ENCODE peak calls at places on chromosome X, in seven cellular contexts. One of them, this sample, is unnamed.

GRCh38 chrX:1481636-1482529 is 29.2 kb upstream of the ASMTL start:
- DNase-seq in AG04450: peak
- DNase-seq in GM06990: peak
- DNase-seq in skeletal muscle cell: peak
- DNase-seq in posterior cingulate gyrus: no peak
- DNase-seq in left colon: peak
- DNase-seq in endothelial cell: peak
- DNase-seq in this sample: peak

GRCh38 chrX:131288738-131289511 is at the start of gene IGSF1:
- DNase-seq in left colon: peak
- DNase-seq in posterior cingulate gyrus: peak
- DNase-seq in endothelial cell: peak
- DNase-seq in GM06990: peak
- DNase-seq in skeletal muscle cell: peak
- DNase-seq in AG04450: no peak
- DNase-seq in this sample: no peak

GRCh38 chrX:3638280-3638873 is 75.1 kb downstream of the PRKX start:
- DNase-seq in AG04450: no peak
- DNase-seq in left colon: peak
- DNase-seq in endothelial cell: peak
- DNase-seq in posterior cingulate gyrus: peak
- DNase-seq in GM06990: no peak
- DNase-seq in skeletal muscle cell: no peak
- DNase-seq in this sample: no peak

GRCh38 chrX:30572004-30572403 is 5.6 kb downstream of the TASL start:
- DNase-seq in posterior cingulate gyrus: no peak
- DNase-seq in left colon: no peak
- DNase-seq in skeletal muscle cell: no peak
- DNase-seq in endothelial cell: no peak
- DNase-seq in AG04450: no peak
- DNase-seq in GM06990: no peak
- DNase-seq in this sample: no peak

GRCh38 chrX:118627084-118627758 is 100.2 kb upstream of the IL13RA1 start:
- DNase-seq in endothelial cell: no peak
- DNase-seq in left colon: no peak
- DNase-seq in AG04450: no peak
- DNase-seq in GM06990: no peak
- DNase-seq in skeletal muscle cell: no peak
- DNase-seq in posterior cingulate gyrus: no peak
- DNase-seq in this sample: no peak

GRCh38 chrX:22110729-22111494 is 78.8 kb downstream of the PHEX start:
- DNase-seq in left colon: no peak
- DNase-seq in GM06990: no peak
- DNase-seq in posterior cingulate gyrus: no peak
- DNase-seq in skeletal muscle cell: no peak
- DNase-seq in AG04450: no peak
- DNase-seq in endothelial cell: no peak
- DNase-seq in this sample: no peak

GRCh38 chrX:142804085-142804484 is 221.6 kb upstream of the SPANXN4 start:
- DNase-seq in endothelial cell: peak
- DNase-seq in skeletal muscle cell: no peak
- DNase-seq in AG04450: no peak
- DNase-seq in posterior cingulate gyrus: no peak
- DNase-seq in GM06990: no peak
- DNase-seq in left colon: peak
- DNase-seq in this sample: no peak

GRCh38 chrX:106168107-106168506 is at the start of gene PWWP3B:
- DNase-seq in GM06990: no peak
- DNase-seq in skeletal muscle cell: no peak
- DNase-seq in endothelial cell: no peak
- DNase-seq in left colon: peak
- DNase-seq in posterior cingulate gyrus: peak
- DNase-seq in AG04450: no peak
- DNase-seq in this sample: no peak

GRCh38 chrX:19990225-19990518 is 689 bp downstream of the BCLAF3 start:
- DNase-seq in posterior cingulate gyrus: peak
- DNase-seq in left colon: no peak
- DNase-seq in skeletal muscle cell: no peak
- DNase-seq in AG04450: no peak
- DNase-seq in endothelial cell: no peak
- DNase-seq in GM06990: no peak
- DNase-seq in this sample: no peak

This sample was measured in BJ.